ENCODE peak calls at places on chromosomes 7 and 10, in seven cellular contexts. One of them, this sample, is unnamed.

GRCh38 chr10:72952901-72953223 is 1.7 kb downstream of the PLA2G12B start:
- DNase-seq in EL: no peak
- DNase-seq in HEK293T: no peak
- DNase-seq in ELR: no peak
- DNase-seq in frontal cortex: no peak
- DNase-seq in fibroblast of the conjunctiva: no peak
- DNase-seq in astrocyte of the cerebellum: no peak
- DNase-seq in this sample: no peak

GRCh38 chr7:108808556-108808955 is 238.9 kb downstream of the DNAJB9 start:
- DNase-seq in astrocyte of the cerebellum: no peak
- DNase-seq in EL: no peak
- DNase-seq in ELR: no peak
- DNase-seq in frontal cortex: no peak
- DNase-seq in fibroblast of the conjunctiva: no peak
- DNase-seq in HEK293T: no peak
- DNase-seq in this sample: no peak

GRCh38 chr7:100891555-100891954 is 2.0 kb upstream of the UFSP1 start:
- DNase-seq in EL: no peak
- DNase-seq in HEK293T: no peak
- DNase-seq in fibroblast of the conjunctiva: no peak
- DNase-seq in ELR: peak
- DNase-seq in astrocyte of the cerebellum: no peak
- DNase-seq in frontal cortex: no peak
- DNase-seq in this sample: no peak

GRCh38 chr10:29687411-29688160 is 52.8 kb upstream of the SVIL start:
- DNase-seq in frontal cortex: no peak
- DNase-seq in fibroblast of the conjunctiva: no peak
- DNase-seq in ELR: no peak
- DNase-seq in astrocyte of the cerebellum: no peak
- DNase-seq in HEK293T: no peak
- DNase-seq in EL: no peak
- DNase-seq in this sample: no peak

GRCh38 chr7:68547794-68548193 is 1050.5 kb upstream of the AUTS2 start:
- DNase-seq in HEK293T: no peak
- DNase-seq in ELR: peak
- DNase-seq in EL: no peak
- DNase-seq in astrocyte of the cerebellum: no peak
- DNase-seq in frontal cortex: no peak
- DNase-seq in fibroblast of the conjunctiva: no peak
- DNase-seq in this sample: no peak

GRCh38 chr7:71896535-71896934 is 515.6 kb downstream of the CALN1 start:
- DNase-seq in fibroblast of the conjunctiva: no peak
- DNase-seq in EL: no peak
- DNase-seq in HEK293T: no peak
- DNase-seq in astrocyte of the cerebellum: no peak
- DNase-seq in ELR: no peak
- DNase-seq in frontal cortex: no peak
- DNase-seq in this sample: no peak

GRCh38 chr7:32299133-32299702 is 191.0 kb downstream of the LSM5 start:
- DNase-seq in astrocyte of the cerebellum: no peak
- DNase-seq in frontal cortex: no peak
- DNase-seq in ELR: no peak
- DNase-seq in HEK293T: peak
- DNase-seq in fibroblast of the conjunctiva: no peak
- DNase-seq in EL: peak
- DNase-seq in this sample: no peak

GRCh38 chr7:152501506-152501905 is 65.7 kb upstream of the KMT2C start:
- DNase-seq in frontal cortex: no peak
- DNase-seq in EL: no peak
- DNase-seq in ELR: peak
- DNase-seq in fibroblast of the conjunctiva: no peak
- DNase-seq in astrocyte of the cerebellum: no peak
- DNase-seq in HEK293T: no peak
- DNase-seq in this sample: no peak

GRCh38 chr10:111087331-111087756 is 10.5 kb downstream of the ADRA2A start:
- DNase-seq in ELR: no peak
- DNase-seq in EL: no peak
- DNase-seq in astrocyte of the cerebellum: no peak
- DNase-seq in HEK293T: no peak
- DNase-seq in fibroblast of the conjunctiva: no peak
- DNase-seq in frontal cortex: no peak
- DNase-seq in this sample: no peak

GRCh38 chr7:124085168-124085567 is 52.3 kb upstream of the TMEM229A start:
- DNase-seq in fibroblast of the conjunctiva: no peak
- DNase-seq in ELR: no peak
- DNase-seq in astrocyte of the cerebellum: peak
- DNase-seq in HEK293T: no peak
- DNase-seq in frontal cortex: peak
- DNase-seq in EL: no peak
- DNase-seq in this sample: no peak

GRCh38 chr7:74665296-74665938 is 7.9 kb downstream of the GTF2I start:
- DNase-seq in frontal cortex: no peak
- DNase-seq in astrocyte of the cerebellum: no peak
- DNase-seq in EL: no peak
- DNase-seq in fibroblast of the conjunctiva: no peak
- DNase-seq in ELR: no peak
- DNase-seq in HEK293T: no peak
- DNase-seq in this sample: no peak

GRCh38 chr10:102604379-102604960 is 39.8 kb upstream of the TRIM8 start:
- DNase-seq in EL: peak
- DNase-seq in fibroblast of the conjunctiva: no peak
- DNase-seq in frontal cortex: no peak
- DNase-seq in ELR: peak
- DNase-seq in astrocyte of the cerebellum: peak
- DNase-seq in HEK293T: no peak
- DNase-seq in this sample: peak

GRCh38 chr10:122390679-122391078 is 16.2 kb downstream of the PLEKHA1 start:
- DNase-seq in EL: no peak
- DNase-seq in frontal cortex: no peak
- DNase-seq in fibroblast of the conjunctiva: no peak
- DNase-seq in ELR: no peak
- DNase-seq in HEK293T: no peak
- DNase-seq in astrocyte of the cerebellum: no peak
- DNase-seq in this sample: no peak

GRCh38 chr10:83544049-83544448 is 595.3 kb upstream of the GHITM start:
- DNase-seq in frontal cortex: no peak
- DNase-seq in ELR: no peak
- DNase-seq in EL: no peak
- DNase-seq in fibroblast of the conjunctiva: no peak
- DNase-seq in astrocyte of the cerebellum: no peak
- DNase-seq in HEK293T: no peak
- DNase-seq in this sample: no peak

GRCh38 chr10:75395955-75396860 is 5.4 kb downstream of the ZNF503 start:
- DNase-seq in EL: no peak
- DNase-seq in frontal cortex: no peak
- DNase-seq in fibroblast of the conjunctiva: no peak
- DNase-seq in astrocyte of the cerebellum: no peak
- DNase-seq in HEK293T: no peak
- DNase-seq in ELR: no peak
- DNase-seq in this sample: no peak

GRCh38 chr10:35532141-35532540 is 73.0 kb upstream of the GJD4 start:
- DNase-seq in frontal cortex: no peak
- DNase-seq in astrocyte of the cerebellum: no peak
- DNase-seq in EL: no peak
- DNase-seq in fibroblast of the conjunctiva: no peak
- DNase-seq in ELR: no peak
- DNase-seq in HEK293T: no peak
- DNase-seq in this sample: no peak

GRCh38 chr10:130382031-130382430 is 245.8 kb downstream of the GLRX3 start:
- DNase-seq in HEK293T: no peak
- DNase-seq in frontal cortex: no peak
- DNase-seq in ELR: no peak
- DNase-seq in astrocyte of the cerebellum: no peak
- DNase-seq in EL: no peak
- DNase-seq in fibroblast of the conjunctiva: no peak
- DNase-seq in this sample: no peak

GRCh38 chr7:95204618-95205017 is 119.7 kb downstream of the PON1 start:
- DNase-seq in fibroblast of the conjunctiva: no peak
- DNase-seq in HEK293T: no peak
- DNase-seq in frontal cortex: no peak
- DNase-seq in astrocyte of the cerebellum: no peak
- DNase-seq in EL: no peak
- DNase-seq in ELR: no peak
- DNase-seq in this sample: no peak

GRCh38 chr10:33249659-33250058 is 84.8 kb downstream of the NRP1 start:
- DNase-seq in frontal cortex: no peak
- DNase-seq in fibroblast of the conjunctiva: no peak
- DNase-seq in astrocyte of the cerebellum: no peak
- DNase-seq in EL: no peak
- DNase-seq in ELR: peak
- DNase-seq in HEK293T: no peak
- DNase-seq in this sample: no peak

GRCh38 chr7:16484453-16485158 is 19.1 kb upstream of the SOSTDC1 start:
- DNase-seq in astrocyte of the cerebellum: peak
- DNase-seq in EL: peak
- DNase-seq in fibroblast of the conjunctiva: no peak
- DNase-seq in frontal cortex: no peak
- DNase-seq in ELR: peak
- DNase-seq in HEK293T: peak
- DNase-seq in this sample: peak

GRCh38 chr7:75660566-75661215 is 78.0 kb downstream of the HIP1 start:
- DNase-seq in fibroblast of the conjunctiva: no peak
- DNase-seq in EL: no peak
- DNase-seq in frontal cortex: no peak
- DNase-seq in HEK293T: no peak
- DNase-seq in astrocyte of the cerebellum: no peak
- DNase-seq in ELR: no peak
- DNase-seq in this sample: no peak

GRCh38 chr10:77350711-77351119 is 286.9 kb downstream of the KCNMA1 start:
- DNase-seq in EL: peak
- DNase-seq in frontal cortex: no peak
- DNase-seq in ELR: peak
- DNase-seq in astrocyte of the cerebellum: peak
- DNase-seq in HEK293T: peak
- DNase-seq in fibroblast of the conjunctiva: peak
- DNase-seq in this sample: peak